ENCODE peak calls at places on chromosomes 7 and 10, in seven cellular contexts. O is HCT116, W is lower lobe of right lung, P is right lobe of liver, T is GM12878, G is right atrium auricular region, E is neural progenitor cell. I is an unnamed sample. For H3K4me1, the result is how much of the 10 kb centered on the place peaks cover.

GRCh38 chr7:102836206-102836938 is 76.4 kb upstream of the LRRC17 start:
- DNase-seq in O (peak), W (no peak), P (no peak), T (no peak), G (no peak), E (no peak), I (peak)

GRCh38 chr7:135083005-135083404 is 64.9 kb upstream of the TMEM140 start:
- DNase-seq in O (no peak), W (no peak), P (no peak), T (no peak), G (no peak), E (no peak), I (no peak)

GRCh38 chr10:113993489-113993932 is 50.2 kb upstream of the ADRB1 start:
- DNase-seq in O (no peak), W (no peak), P (no peak), T (no peak), G (peak), E (no peak), I (no peak)

GRCh38 chr7:90833443-90833842 is 237.3 kb downstream of the CDK14 start:
- DNase-seq in O (no peak), W (no peak), P (no peak), T (no peak), G (no peak), E (no peak), I (no peak)

GRCh38 chr10:20105236-20105635 is 289.0 kb downstream of the PLXDC2 start:
- DNase-seq in O (no peak), W (no peak), P (no peak), T (no peak), G (no peak), E (no peak), I (no peak)

GRCh38 chr7:55018361-55019328 is at the start of gene EGFR:
- DNase-seq in O (peak), W (peak), P (peak), T (no peak), G (peak), E (peak), I (no peak)

GRCh38 chr7:120807390-120807789 is 50.6 kb downstream of the TSPAN12 start:
- DNase-seq in O (no peak), W (no peak), P (no peak), T (no peak), G (no peak), E (no peak), I (no peak)

GRCh38 chr10:50809596-50809995 is 69.9 kb downstream of the ASAH2B start:
- DNase-seq in O (no peak), W (no peak), P (peak), T (no peak), G (no peak), E (no peak), I (no peak)

GRCh38 chr7:28885771-28886170 is 72.4 kb downstream of the TRIL start:
- DNase-seq in O (no peak), W (no peak), P (no peak), T (no peak), G (no peak), E (no peak), I (no peak)

GRCh38 chr7:44802418-44803025 is 6.0 kb downstream of the PPIA start:
- DNase-seq in O (no peak), W (no peak), P (no peak), T (no peak), G (no peak), E (no peak), I (no peak)

GRCh38 chr7:101645951-101646350 is 16.9 kb upstream of the MYL10 start:
- DNase-seq in O (no peak), W (no peak), P (no peak), T (no peak), G (no peak), E (no peak), I (no peak)

GRCh38 chr7:101650579-101651081 is 21.5 kb upstream of the MYL10 start:
- DNase-seq in O (no peak), W (no peak), P (no peak), T (no peak), G (no peak), E (no peak), I (no peak)

DNA sequence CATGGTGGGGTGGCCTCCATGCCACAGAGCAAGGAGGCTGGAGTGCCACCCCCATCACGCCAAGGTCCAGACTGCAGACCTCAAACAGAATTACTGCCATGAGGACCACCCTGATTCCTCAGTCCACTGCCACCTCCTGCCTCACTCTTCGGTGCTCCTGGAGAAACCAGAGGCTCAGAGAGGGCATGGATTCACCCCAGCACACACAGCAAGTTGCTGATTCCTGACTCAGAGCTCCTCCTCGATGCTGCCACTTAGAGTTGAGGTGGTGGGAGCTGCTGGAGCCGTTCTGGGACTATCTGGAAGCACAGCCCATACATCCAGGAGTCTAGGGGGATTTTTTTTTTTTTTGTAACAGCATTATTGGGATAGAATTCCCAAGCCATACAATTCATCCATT is 22.0 kb upstream of the MYL10 start:
- DNase-seq in O (no peak), W (no peak), P (no peak), T (no peak), G (no peak), E (no peak), I (no peak)
- TF ChIP-seq CTCF in O (no peak), W (no peak), P (no peak), T (no peak), G (no peak), E (no peak), I (no peak)

DNA sequence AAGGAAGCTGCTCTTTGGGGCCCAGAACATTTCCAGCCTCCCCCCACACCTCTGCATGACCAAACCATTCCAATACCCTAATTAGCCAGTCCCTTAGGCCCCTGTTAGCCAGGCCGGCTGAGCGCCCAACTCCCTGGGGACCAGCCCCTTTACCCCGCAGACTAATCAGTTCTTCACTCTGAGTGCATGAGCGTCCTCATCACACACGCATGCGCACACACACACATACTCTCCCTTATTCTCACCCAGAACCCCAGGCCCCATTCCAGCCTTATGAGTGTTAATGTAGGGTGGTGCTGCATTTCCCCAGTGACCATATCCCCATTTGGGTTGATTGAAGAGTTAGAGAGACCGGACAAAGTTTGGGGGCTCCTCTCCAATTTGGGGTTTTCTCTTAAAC is 77.0 kb upstream of the SLF2 start:
- DNase-seq in O (no peak), W (no peak), P (no peak), T (no peak), G (no peak), E (no peak), I (no peak)
- H3K4me1 ChIP-seq in O (under half), W (under half), P (under half), T (under half), G (under half), E (under half), I (under half)

DNA sequence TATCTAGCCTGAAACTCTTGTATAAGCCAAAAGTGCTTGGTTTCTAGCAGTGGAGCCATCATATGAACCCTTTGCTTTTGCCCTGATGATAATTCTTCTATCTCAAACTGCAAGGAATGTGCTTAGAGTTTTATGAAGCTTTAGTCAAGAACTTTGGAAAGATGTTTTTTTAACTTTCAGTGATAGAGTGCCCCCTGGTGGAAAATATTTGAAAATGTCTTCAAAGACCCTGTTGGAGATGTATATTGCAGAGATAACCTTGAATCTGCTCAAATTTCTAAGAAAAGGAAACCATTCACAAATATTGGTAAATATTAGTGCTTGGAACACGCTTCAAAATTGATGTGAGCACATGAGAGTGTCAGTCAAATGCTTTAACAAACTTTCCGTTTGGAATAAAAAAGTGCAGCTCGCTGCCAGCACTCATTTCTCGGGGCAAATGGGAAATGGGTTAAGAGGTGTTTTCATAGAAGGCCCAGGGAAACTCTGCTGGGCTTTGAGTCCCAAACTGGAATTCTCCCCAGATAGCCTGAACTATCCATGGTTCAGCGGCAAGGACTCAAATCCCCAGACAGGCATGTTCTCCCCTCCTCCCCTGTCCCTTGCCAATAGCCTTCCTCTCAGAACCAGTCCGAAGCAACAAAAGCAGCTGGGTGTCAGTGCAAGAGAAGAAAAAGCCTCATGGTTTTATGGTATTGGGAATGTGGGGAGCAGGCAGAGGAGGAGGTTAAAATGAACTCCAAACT is 129.3 kb downstream of the MYOF start:
- DNase-seq in O (no peak), W (no peak), P (no peak), T (no peak), G (no peak), E (peak), I (no peak)
- TF ChIP-seq CTCF in O (peak), W (peak), P (peak), T (peak), G (peak), E (peak), I (peak)

GRCh38 chr7:143016996-143017395 is 9.9 kb downstream of the OR9A2 start:
- DNase-seq in O (no peak), W (no peak), P (no peak), T (no peak), G (no peak), E (no peak), I (no peak)
- H3K4me1 ChIP-seq in O (under half), W (under half), P (under half), T (under half), G (under half), E (under half), I (under half)

DNA sequence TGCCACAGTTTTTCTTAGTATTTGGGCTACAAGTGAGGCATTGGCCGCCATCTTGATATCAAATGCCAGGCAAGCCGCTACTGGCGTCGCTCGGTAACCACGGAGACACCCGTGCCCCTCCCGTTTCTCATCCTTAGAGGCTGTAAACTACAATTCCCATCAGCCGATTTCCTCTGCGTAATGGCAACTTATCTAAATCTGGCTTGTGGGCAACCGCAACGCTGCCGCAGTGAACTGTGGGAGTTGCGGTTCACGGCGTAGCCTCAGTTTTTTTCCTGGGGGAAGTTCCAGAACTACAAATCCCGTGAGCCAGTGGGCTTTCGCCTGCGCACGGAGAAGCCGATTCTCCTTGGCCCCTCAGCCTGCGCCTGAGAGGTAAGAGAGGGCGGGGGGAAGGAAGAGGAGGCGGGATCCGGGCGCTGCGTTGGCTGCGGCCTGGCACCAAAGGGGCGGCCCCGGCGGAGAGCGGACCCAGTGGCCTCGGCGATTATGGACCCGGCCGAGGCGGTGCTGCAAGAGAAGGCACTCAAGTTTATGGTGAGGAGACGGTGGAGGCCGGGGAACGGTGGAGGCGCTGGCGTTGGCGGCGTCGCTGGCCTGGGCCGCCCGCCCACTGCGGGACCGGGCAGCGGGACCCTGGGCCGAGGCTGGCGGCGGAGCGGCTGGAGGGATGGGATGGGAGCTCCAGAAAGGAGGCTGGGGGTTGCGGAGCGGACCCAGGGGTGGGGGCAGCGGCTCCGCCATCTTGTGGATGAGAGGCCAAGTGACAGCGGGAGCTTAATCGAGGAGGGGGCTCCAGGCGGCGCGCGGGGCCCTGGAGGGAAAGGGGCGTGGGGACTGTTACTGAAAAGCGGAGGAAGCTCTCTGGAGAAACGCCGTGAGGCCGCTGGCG is at the start of gene BTRC:
- DNase-seq in O (peak), W (peak), P (peak), T (peak), G (peak), E (peak), I (peak)
- TF ChIP-seq CTCF in O (peak), W (no peak), P (no peak), T (no peak), G (peak), E (peak), I (no peak)

DNA sequence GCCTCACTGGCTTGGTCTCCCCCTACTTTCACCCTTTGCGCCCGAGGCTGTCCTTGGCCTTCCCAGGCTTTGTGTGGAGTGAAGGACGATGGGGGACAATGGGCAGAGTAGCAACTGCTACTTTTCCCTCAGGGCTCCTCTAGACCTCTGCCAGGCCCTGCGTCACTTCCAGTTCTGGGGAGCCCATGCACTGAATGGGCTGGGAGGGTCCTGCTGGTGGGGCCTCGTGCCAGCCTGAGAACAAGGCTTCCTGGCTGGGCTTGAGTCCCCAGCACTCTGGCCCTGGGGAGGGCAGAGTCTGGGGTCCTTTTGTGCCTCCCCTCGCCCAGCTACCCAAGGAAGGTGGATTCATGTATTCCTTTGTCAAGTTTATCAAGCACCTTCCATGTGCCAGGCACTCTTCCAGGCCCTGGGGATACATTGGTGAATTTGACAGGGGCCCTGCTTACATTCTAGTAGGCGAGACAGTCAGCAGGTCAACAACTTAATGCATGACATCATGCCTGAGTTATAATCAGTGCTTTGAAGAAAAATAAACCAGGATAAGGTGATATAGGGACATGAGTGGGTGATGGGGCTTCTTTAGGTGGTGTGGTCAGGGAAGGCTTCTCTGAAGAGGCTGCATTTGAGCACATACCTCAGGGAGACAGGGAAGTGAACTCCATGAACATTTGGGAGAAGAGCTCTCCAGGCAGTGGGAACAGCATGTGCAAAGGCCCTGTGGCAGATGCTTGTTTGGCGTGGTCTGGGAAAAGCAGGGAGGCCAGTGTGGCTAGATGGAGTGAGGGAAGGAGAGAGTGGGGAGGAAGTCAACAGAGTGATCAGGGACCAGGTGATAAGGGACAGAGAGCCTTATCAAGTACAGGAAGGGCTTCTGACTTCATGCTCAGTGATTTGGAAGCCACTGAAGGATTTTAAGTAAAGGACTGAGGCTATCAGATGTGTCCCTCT is 14.1 kb downstream of the ZMIZ1 start:
- DNase-seq in O (no peak), W (no peak), P (no peak), T (no peak), G (no peak), E (no peak), I (no peak)
- H3K4me1 ChIP-seq in O (half or more), W (half or more), P (under half), T (under half), G (under half), E (under half), I (under half)

GRCh38 chr10:75910032-75910431 is 478.6 kb downstream of the LRMDA start:
- DNase-seq in O (no peak), W (no peak), P (no peak), T (no peak), G (no peak), E (no peak), I (no peak)
- TF ChIP-seq CTCF in O (peak), W (peak), P (peak), T (peak), G (peak), E (peak), I (peak)

DNA sequence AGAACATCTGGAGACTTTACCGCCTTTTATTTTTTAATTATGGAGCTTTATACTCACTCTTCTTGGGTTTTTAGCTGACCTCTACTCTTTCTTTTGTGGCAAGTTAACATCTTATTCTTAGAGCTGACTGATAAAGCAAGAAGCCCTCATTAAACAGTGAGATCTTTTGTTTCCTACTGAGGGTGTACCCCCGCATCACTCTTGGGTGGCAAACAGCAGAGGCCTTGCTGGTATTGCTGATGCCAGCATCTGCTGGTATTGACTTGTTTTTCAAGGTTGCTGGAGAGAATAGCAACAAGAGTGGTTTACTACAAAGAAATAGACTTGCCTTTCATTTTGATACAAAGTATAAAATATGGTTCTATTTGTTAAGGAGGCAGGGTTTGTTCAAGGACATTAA is 154.7 kb downstream of the ARID5B start:
- DNase-seq in O (no peak), W (no peak), P (no peak), T (no peak), G (no peak), E (no peak), I (no peak)
- H3K4me1 ChIP-seq in O (under half), W (half or more), P (under half), T (under half), G (under half), E (under half), I (under half)

DNA sequence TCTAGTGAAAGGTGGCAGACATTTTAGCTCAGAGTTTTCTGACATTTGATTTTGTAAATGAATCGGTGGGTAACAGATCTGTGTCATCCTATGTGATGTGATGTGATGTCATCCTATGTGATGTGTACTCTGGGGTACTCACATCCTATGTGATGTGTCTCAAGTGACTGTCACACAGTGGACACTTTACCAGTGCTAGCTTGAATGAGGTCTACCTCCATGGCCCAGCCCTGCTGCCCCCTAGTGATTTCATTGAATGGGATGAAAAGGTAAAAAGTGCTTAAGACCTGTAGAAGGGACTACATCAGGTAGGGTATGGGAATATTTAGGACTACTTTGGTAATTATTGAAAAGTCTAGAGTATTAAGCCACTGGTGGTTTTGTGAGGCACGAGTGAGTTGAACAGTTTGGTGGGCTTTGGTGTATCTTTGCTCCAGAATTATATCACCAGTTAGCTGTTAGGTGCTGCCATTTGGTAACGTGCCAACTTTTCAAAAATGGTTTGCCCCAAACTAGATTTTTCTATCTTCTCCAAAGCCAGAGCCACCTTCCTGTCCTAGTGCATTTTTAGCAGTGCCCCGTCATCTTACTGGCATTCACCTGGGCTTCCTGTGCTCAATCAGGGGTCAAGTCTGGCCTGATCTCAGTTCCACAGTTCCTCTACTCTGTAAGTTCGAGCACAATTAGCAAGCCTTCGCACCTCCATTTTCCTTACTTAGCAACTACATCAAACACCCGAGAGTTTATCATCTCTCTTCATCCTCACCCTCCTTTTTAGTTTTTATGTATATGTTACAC is 9.7 kb downstream of the EIF4H start:
- DNase-seq in O (no peak), W (no peak), P (no peak), T (no peak), G (no peak), E (peak), I (peak)
- TF ChIP-seq CTCF in O (peak), W (no peak), P (peak), T (peak), G (no peak), E (peak), I (peak)

I was measured in foreskin keratinocyte.